ENCODE peak calls at places on chromosomes 11 and 22, in six cellular contexts. F, E, X, R, L and M are unnamed samples. For H3K4me1, the result is how much of the 10 kb centered on the place peaks cover.

GRCh38 chr11:95692526-95693270 is 96.9 kb downstream of the FAM76B start:
- DNase-seq in F (no peak), E (no peak), X (no peak), R (no peak), L (no peak), M (no peak)

GRCh38 chr11:34549271-34549670 is 35.7 kb upstream of the ELF5 start:
- DNase-seq in F (no peak), E (no peak), X (no peak), R (no peak), L (no peak), M (no peak)

GRCh38 chr11:58567889-58568512 is 7.7 kb downstream of the LPXN start:
- DNase-seq in F (peak), E (peak), X (no peak), R (no peak), L (no peak), M (no peak)

GRCh38 chr11:116774661-116775060 is 1.9 kb upstream of the BUD13 start:
- DNase-seq in F (no peak), E (no peak), X (no peak), R (no peak), L (no peak), M (no peak)

GRCh38 chr11:72004515-72005346 is 6.0 kb downstream of the IL18BP start:
- DNase-seq in F (no peak), E (no peak), X (no peak), R (no peak), L (no peak), M (no peak)

GRCh38 chr11:10655931-10656576 is 37.5 kb downstream of the IRAG1 start:
- DNase-seq in F (no peak), E (no peak), X (no peak), R (no peak), L (no peak), M (no peak)

GRCh38 chr11:110087820-110088534 is 5.2 kb upstream of the ZC3H12C start:
- DNase-seq in F (no peak), E (no peak), X (no peak), R (no peak), L (no peak), M (no peak)

GRCh38 chr11:69483696-69484426 is 2.4 kb downstream of the LINC01488 start:
- DNase-seq in F (peak), E (peak), X (no peak), R (no peak), L (no peak), M (no peak)

GRCh38 chr11:107457558-107458271 is at the start of gene CWF19L2:
- DNase-seq in F (peak), E (peak), X (peak), R (peak), L (peak), M (peak)

GRCh38 chr11:78270993-78271392 is 82.3 kb downstream of the USP35 start:
- DNase-seq in F (no peak), E (no peak), X (no peak), R (no peak), L (no peak), M (no peak)

GRCh38 chr22:42805998-42806481 is 51.0 kb downstream of the ARFGAP3 start:
- DNase-seq in F (no peak), E (no peak), X (no peak), R (peak), L (no peak), M (no peak)

GRCh38 chr11:72226701-72227100 is 2.1 kb downstream of the INPPL1 start:
- DNase-seq in F (no peak), E (no peak), X (no peak), R (no peak), L (no peak), M (peak)

GRCh38 chr22:27624705-27625104 is 176.9 kb downstream of the MN1 start:
- DNase-seq in F (no peak), E (no peak), X (no peak), R (no peak), L (no peak), M (no peak)

GRCh38 chr22:26210390-26210789 is 41.1 kb downstream of the SEZ6L start:
- DNase-seq in F (no peak), E (no peak), X (no peak), R (no peak), L (no peak), M (no peak)

GRCh38 chr11:93552874-93553273 is 9.7 kb upstream of the SMCO4 start:
- DNase-seq in F (no peak), E (no peak), X (no peak), R (no peak), L (no peak), M (no peak)

GRCh38 chr22:32469799-32470212 is 4.8 kb upstream of the FBXO7 start:
- DNase-seq in F (no peak), E (no peak), X (no peak), R (no peak), L (no peak), M (no peak)

GRCh38 chr22:38735126-38735464 is 20.7 kb downstream of the SUN2 start:
- DNase-seq in F (no peak), E (peak), X (no peak), R (no peak), L (no peak), M (no peak)

GRCh38 chr22:20439928-20440575 is 2.4 kb upstream of the SCARF2 start:
- DNase-seq in F (peak), E (no peak), X (no peak), R (no peak), L (peak), M (no peak)

DNA sequence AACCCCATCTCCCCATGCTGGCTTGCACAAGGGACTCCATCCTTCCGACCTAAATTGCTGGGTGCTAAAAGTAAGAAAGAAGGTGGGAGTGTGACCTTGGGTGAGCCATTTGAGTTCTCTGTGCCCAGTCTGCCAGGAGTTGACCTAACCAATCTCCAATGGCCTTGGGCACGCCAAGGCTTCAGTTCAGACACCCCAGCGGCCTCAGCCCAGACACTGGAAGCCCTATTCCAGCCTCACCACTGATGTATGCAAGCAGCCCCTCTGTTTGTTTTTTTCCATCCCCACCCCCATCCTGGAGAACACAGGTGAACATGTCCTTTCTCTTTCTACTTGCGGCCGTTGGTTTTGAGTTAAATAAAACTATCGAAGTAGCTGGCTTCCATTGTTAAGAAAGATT is 31.9 kb downstream of the MYH9 start:
- DNase-seq in F (no peak), E (no peak), X (no peak), R (no peak), L (no peak), M (no peak)
- H3K4me3 ChIP-seq in F (no peak), E (peak), X (peak), R (peak), L (peak), M (peak)

GRCh38 chr22:44454113-44454769 is 43.8 kb downstream of the RTL6 start:
- DNase-seq in F (no peak), E (no peak), X (no peak), R (peak), L (no peak), M (peak)
- H3K4me1 ChIP-seq in F (under half), E (under half), X (under half), R (under half), L (under half), M (under half)

DNA sequence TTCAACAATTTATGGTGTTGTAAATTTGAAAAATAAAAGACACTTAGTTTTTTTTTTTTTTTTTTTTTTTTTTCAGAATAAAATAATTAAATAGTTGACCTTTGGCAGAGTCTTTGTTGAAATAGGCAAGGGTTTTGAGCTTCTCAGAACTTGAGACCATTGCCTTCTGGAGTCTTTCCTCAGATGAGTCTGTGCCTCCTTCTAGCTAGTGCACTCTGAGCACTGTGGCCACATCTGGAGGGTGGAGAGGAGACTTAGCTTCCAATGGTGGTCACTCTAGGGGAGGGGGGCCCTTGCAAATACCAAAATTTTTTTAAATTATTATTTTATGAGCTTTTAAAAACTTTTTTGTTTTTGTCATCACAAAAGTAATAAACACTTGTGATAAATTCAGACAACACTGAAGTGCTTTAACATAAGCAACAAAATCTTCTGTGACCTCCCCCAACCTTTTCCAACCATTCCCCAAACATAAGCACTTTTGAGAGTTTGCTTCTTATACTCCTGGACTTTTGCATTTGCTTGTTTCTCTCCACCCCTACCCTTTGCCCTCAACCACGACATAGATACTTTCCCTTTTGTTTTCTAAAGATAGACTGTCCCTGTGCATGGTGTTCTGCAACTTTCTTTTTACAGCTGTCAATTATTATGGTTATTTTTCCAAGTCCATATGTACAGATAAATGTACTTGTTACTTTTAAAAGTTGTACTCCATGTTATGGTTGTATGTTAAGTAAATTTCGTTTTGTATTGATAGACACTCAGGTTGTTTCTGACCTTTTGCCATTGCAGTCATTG is 41.1 kb downstream of the BMAL1 start:
- DNase-seq in F (no peak), E (no peak), X (no peak), R (no peak), L (no peak), M (no peak)
- H3K4me3 ChIP-seq in F (no peak), E (peak), X (no peak), R (no peak), L (no peak), M (no peak)

GRCh38 chr11:88327462-88328143 is 9.9 kb downstream of the CTSC start:
- DNase-seq in F (no peak), E (no peak), X (no peak), R (no peak), L (no peak), M (no peak)
- H3K4me1 ChIP-seq in F (under half), E (under half), X (under half), R (under half), L (under half), M (under half)

DNA sequence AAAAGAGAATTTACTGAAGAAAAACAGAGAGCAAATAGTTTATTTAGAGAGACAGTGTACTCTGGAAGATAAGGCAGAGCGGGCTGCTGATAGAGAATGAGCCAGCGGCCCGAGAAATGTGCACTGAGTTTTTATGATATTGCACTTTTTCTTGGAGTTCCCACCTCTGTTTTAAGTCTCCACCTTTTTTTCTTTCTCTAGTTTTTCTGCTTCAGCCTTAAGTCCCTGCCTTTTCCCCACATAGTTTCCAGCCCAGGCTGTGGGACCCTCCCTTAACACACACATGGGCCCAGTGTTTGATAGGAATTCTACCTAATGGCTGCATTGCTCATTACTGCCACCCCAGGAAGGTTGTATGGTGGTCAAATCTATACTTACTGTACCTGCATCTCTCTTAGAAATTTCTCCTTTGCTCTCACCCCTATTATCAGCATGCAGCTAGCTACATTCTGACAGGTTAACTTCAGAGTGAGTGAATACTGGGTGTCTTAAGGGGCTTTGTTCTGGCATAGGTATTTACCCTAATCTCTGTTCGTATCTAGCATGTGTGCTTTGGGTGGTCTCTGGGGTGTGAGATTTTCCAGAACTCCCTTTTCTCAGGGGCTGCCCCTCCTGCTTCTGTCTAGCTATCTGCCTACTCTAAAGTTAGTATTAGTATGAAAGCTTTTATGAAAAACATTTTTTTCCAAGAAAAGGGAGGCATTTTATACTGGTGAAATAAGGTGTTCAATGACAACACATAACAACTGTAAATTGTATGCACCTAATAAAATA is 127.3 kb upstream of the TOP3B start:
- DNase-seq in F (no peak), E (no peak), X (no peak), R (no peak), L (no peak), M (no peak)
- H3K4me3 ChIP-seq in F (no peak), E (no peak), X (no peak), R (no peak), L (no peak), M (no peak)

GRCh38 chr22:37306494-37306829 is 24.2 kb downstream of the CYTH4 start:
- DNase-seq in F (no peak), E (no peak), X (no peak), R (no peak), L (no peak), M (no peak)
- H3K4me1 ChIP-seq in F (half or more), E (under half), X (under half), R (under half), L (under half), M (under half)

GRCh38 chr22:50303848-50304527 is 3.5 kb downstream of the PLXNB2 start:
- DNase-seq in F (peak), E (no peak), X (no peak), R (no peak), L (peak), M (no peak)

GRCh38 chr22:50303515-50303847 is 4.0 kb downstream of the PLXNB2 start:
- DNase-seq in F (no peak), E (no peak), X (no peak), R (no peak), L (no peak), M (no peak)

GRCh38 chr22:50305658-50306566 is 1.5 kb downstream of the PLXNB2 start:
- DNase-seq in F (peak), E (peak), X (no peak), R (peak), L (peak), M (no peak)

GRCh38 chr22:50305393-50305657 is 2.1 kb downstream of the PLXNB2 start:
- DNase-seq in F (no peak), E (no peak), X (no peak), R (no peak), L (no peak), M (no peak)

DNA sequence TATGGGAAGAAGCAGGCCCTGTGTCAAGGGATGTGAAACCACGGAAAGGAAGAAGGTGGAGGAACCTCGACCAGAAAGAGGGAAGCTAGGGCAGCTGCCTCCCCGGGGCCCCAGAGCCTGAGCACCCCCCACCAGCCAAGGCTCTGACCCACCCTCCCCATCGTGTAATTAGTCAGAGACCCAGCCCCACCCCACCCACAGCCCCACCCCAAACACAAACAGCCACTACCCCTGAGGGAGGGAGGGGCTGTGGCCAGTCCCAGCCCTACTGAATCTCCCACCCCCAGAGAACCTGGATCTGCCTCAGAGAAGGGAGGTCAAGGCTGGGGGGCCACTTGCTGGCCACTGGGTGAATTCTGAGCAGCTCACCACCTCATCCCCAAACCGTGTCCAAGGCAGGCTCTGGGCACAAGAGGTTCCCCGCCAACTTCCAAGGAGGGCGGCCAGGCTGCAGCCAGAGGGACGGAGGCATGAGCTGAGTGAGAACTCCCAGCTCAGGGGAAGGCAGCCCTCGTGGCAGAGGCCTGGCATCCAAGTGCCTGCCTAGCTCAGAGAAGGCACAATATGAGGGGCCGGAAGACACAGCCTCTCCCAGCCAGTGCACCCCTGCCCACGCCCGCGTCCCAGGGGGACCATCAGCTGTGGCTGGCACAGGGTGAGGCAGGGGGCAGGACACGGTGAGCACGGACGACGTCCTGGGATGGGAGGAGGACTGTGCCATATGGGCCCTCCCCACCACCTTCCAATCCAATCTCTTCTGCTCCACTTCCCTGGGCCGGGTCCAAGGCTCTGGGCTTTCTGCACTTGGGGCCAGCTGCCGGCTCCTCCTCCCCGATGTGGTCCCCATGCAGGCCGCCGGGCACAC is 2.7 kb downstream of the PLXNB2 start:
- DNase-seq in F (peak), E (no peak), X (no peak), R (no peak), L (peak), M (no peak)
- H3K4me3 ChIP-seq in F (peak), E (peak), X (peak), R (peak), L (peak), M (peak)

GRCh38 chr11:121535122-121535796 is 82.5 kb upstream of the SORL1-AS1 start:
- DNase-seq in F (no peak), E (no peak), X (no peak), R (no peak), L (no peak), M (no peak)

GRCh38 chr11:121525376-121525775 is 72.6 kb upstream of the SORL1-AS1 start:
- DNase-seq in F (no peak), E (no peak), X (no peak), R (no peak), L (no peak), M (no peak)

GRCh38 chr11:121533556-121534050 is 80.8 kb upstream of the SORL1-AS1 start:
- DNase-seq in F (no peak), E (no peak), X (no peak), R (no peak), L (no peak), M (no peak)

GRCh38 chr11:121534131-121535093 is 81.6 kb upstream of the SORL1-AS1 start:
- DNase-seq in F (no peak), E (no peak), X (no peak), R (no peak), L (no peak), M (no peak)

DNA sequence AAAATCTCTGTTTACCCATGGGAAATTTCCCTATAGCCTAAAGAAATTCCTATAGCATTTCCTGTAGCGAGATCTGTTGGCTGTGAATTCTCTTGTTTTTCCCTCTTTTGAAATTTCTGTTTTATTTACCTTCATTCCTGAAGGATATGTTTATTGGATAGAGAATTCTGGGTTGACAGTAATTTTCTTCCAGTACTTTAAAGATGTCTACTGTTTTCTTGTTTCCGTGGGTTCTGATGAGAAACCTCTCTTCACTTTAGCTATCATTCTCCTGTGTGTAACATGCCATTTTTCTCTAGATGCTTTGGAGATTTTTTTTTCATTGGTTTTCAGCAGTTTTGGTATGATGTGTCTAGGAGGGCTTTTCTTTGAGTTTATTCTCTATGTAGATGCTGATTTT is 77.5 kb upstream of the SORL1-AS1 start:
- DNase-seq in F (no peak), E (no peak), X (no peak), R (no peak), L (no peak), M (no peak)
- H3K4me1 ChIP-seq in F (under half), E (under half), X (under half), R (under half), L (under half), M (under half)

GRCh38 chr11:469684-470667 is 19.9 kb downstream of the PTDSS2 start:
- DNase-seq in F (peak), E (no peak), X (no peak), R (peak), L (peak), M (no peak)
- H3K4me3 ChIP-seq in F (peak), E (peak), X (peak), R (peak), L (peak), M (peak)

DNA sequence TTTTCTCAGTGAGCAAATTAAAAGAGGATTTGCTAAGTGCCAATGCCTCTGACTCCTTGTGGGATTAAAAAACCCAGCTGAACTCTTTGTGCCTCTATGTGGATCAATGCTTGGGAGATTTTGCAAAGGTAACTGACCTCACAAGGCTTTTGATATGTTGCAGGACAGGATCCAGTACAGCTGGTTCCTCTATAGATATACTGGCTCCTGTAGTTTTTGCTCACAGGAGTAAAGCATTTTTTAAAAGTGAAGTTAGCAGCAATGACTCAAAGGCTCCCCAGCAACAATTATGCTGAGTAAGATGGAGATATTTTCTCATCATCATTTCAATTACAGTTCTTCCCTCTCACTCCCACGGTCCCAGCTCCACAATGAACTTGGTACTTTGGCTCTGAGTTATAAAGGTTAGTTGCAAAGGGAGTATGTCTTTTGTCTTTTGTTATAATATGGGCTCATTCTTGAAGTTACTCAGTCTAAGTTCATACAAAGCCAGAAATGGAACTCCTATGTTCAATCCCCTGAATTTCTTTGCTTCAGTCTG is 471.5 kb downstream of the LRRC4C start:
- DNase-seq in F (no peak), E (no peak), X (no peak), R (no peak), L (no peak), M (no peak)
- H3K4me1 ChIP-seq in F (under half), E (under half), X (under half), R (under half), L (under half), M (under half)